ENCODE peak calls at places on chromosomes 3 and 15, in five cellular contexts. Q, G, I, C and E are unnamed samples.

GRCh38 chr3:9352917-9353823 is 9.7 kb upstream of the THUMPD3 start:
- DNase-seq in Q (peak), G (peak), I (peak), C (peak), E (peak)

GRCh38 chr3:20083253-20083652 is 43.0 kb downstream of the KAT2B start:
- DNase-seq in Q (no peak), G (no peak), I (no peak), C (no peak), E (no peak)

GRCh38 chr15:64653757-64654156 is 121.6 kb downstream of the RBPMS2 start:
- DNase-seq in Q (peak), G (peak), I (no peak), C (peak), E (no peak)

GRCh38 chr3:110101361-110101760 is 764.0 kb upstream of the DPPA4 start:
- DNase-seq in Q (peak), G (no peak), I (no peak), C (peak), E (no peak)

GRCh38 chr3:57646723-57647122 is 46.2 kb downstream of the DENND6A start:
- DNase-seq in Q (peak), G (peak), I (no peak), C (peak), E (peak)

GRCh38 chr3:171878441-171879225 is 35.5 kb downstream of the TMEM212 start:
- DNase-seq in Q (peak), G (peak), I (no peak), C (peak), E (no peak)

GRCh38 chr15:71072423-71072822 is 42.8 kb upstream of the THSD4 start:
- DNase-seq in Q (no peak), G (no peak), I (no peak), C (no peak), E (no peak)

GRCh38 chr3:116059421-116060096 is 385.7 kb downstream of the LSAMP start:
- DNase-seq in Q (peak), G (peak), I (no peak), C (peak), E (peak)

GRCh38 chr3:16199769-16200168 is 25.3 kb downstream of the GALNT15 start:
- DNase-seq in Q (no peak), G (no peak), I (no peak), C (no peak), E (no peak)

GRCh38 chr3:114176890-114177289 is 2.0 kb downstream of the DRD3 start:
- DNase-seq in Q (no peak), G (no peak), I (no peak), C (no peak), E (no peak)

GRCh38 chr15:85036716-85037115 is 55.1 kb downstream of the PDE8A start:
- DNase-seq in Q (no peak), G (no peak), I (no peak), C (no peak), E (no peak)

GRCh38 chr3:30770387-30770786 is 124.1 kb downstream of the GADL1 start:
- DNase-seq in Q (peak), G (peak), I (no peak), C (peak), E (peak)

GRCh38 chr3:13785351-13785750 is 94.5 kb downstream of the WNT7A start:
- DNase-seq in Q (no peak), G (no peak), I (no peak), C (no peak), E (no peak)

GRCh38 chr3:28799084-28799483 is 450.5 kb upstream of the AZI2 start:
- DNase-seq in Q (peak), G (peak), I (no peak), C (peak), E (no peak)

GRCh38 chr3:13002398-13003124 is 70.7 kb downstream of the IQSEC1 start:
- DNase-seq in Q (no peak), G (no peak), I (no peak), C (no peak), E (no peak)

GRCh38 chr15:75577401-75578205 is 1.5 kb downstream of the PTPN9 start:
- DNase-seq in Q (peak), G (no peak), I (no peak), C (peak), E (no peak)

GRCh38 chr15:93102211-93102610 is 13.2 kb upstream of the RGMA start:
- DNase-seq in Q (no peak), G (no peak), I (no peak), C (no peak), E (no peak)

GRCh38 chr3:39178553-39178952 is 13.8 kb downstream of the XIRP1 start:
- DNase-seq in Q (peak), G (peak), I (no peak), C (peak), E (no peak)

GRCh38 chr3:12545473-12545791 is at the start of gene MKRN2OS:
- DNase-seq in Q (peak), G (peak), I (no peak), C (no peak), E (no peak)

GRCh38 chr3:47070770-47071169 is 91.3 kb downstream of the NBEAL2 start:
- DNase-seq in Q (no peak), G (no peak), I (no peak), C (no peak), E (no peak)

GRCh38 chr15:67085818-67086649 is 20.6 kb downstream of the SMAD3 start:
- DNase-seq in Q (peak), G (peak), I (no peak), C (peak), E (no peak)

GRCh38 chr15:77676569-77677375 is 44.1 kb upstream of the LINGO1 start:
- DNase-seq in Q (no peak), G (no peak), I (no peak), C (no peak), E (no peak)

GRCh38 chr15:68820205-68820588 is 498 bp downstream of the ANP32A start:
- DNase-seq in Q (no peak), G (peak), I (peak), C (peak), E (peak)

GRCh38 chr3:63519426-63519825 is 133.0 kb upstream of the SNTN start:
- DNase-seq in Q (peak), G (peak), I (no peak), C (peak), E (peak)

GRCh38 chr15:99635794-99636193 is 70.0 kb downstream of the MEF2A start:
- DNase-seq in Q (no peak), G (no peak), I (no peak), C (no peak), E (no peak)

GRCh38 chr15:90400005-90400758 is 12.1 kb downstream of the IQGAP1 start:
- DNase-seq in Q (no peak), G (no peak), I (no peak), C (no peak), E (no peak)

GRCh38 chr3:133821767-133822638 is 16.4 kb downstream of the SRPRB start:
- DNase-seq in Q (peak), G (peak), I (no peak), C (peak), E (peak)

GRCh38 chr3:69201658-69202057 is 79.3 kb upstream of the LMOD3 start:
- DNase-seq in Q (no peak), G (no peak), I (no peak), C (no peak), E (no peak)

DNA sequence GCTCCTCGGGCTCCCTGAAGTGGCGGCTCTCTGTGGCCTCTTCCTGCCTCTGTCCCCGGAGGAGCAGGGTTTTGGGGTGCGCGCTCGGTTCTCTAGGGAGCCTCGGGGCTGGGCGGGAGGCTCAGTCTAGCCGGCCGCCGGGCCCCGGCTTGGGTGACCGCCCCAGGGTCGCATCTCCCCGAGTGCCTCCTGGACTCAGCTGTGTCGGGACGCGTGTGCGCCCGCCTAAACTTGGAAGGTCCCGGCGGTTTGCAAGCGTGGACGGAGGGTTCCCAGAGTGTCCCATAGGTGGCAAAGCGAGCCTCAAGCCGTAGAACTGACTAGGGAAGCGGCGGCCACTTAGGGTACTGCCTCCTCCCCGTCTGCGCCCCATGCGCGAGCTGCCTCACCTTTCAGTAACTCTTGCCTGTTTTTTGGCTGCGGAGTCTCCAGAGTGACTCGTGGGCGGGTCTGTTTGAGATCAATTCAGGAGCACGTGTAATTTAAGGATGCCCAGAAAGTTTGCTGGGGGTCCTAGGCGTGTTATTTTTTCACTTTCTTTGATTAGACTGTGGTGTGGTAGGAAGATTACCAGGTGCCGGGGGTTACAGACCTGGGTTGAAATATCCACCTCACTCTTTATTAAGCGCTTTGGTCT is 690 bp downstream of the ACTL6A start:
- DNase-seq in Q (peak), G (peak), I (peak), C (peak), E (peak)
- TF ChIP-seq CTCF in Q (peak), G (peak), I (no peak), C (peak), E (peak)

GRCh38 chr3:186614597-186615483 is 2.0 kb downstream of the AHSG start:
- DNase-seq in Q (peak), G (peak), I (peak), C (peak), E (peak)

GRCh38 chr3:186618318-186618938 is 5.6 kb downstream of the AHSG start:
- DNase-seq in Q (no peak), G (no peak), I (no peak), C (no peak), E (no peak)

GRCh38 chr3:186619787-186620212 is 6.9 kb downstream of the AHSG start:
- DNase-seq in Q (no peak), G (no peak), I (no peak), C (no peak), E (no peak)

GRCh38 chr3:186616299-186616617 is 3.4 kb downstream of the AHSG start:
- DNase-seq in Q (no peak), G (no peak), I (no peak), C (no peak), E (no peak)

GRCh38 chr3:186617038-186617934 is 4.4 kb downstream of the AHSG start:
- DNase-seq in Q (peak), G (peak), I (peak), C (peak), E (peak)
- TF ChIP-seq CTCF in Q (peak), G (peak), I (peak), C (peak), E (peak)

DNA sequence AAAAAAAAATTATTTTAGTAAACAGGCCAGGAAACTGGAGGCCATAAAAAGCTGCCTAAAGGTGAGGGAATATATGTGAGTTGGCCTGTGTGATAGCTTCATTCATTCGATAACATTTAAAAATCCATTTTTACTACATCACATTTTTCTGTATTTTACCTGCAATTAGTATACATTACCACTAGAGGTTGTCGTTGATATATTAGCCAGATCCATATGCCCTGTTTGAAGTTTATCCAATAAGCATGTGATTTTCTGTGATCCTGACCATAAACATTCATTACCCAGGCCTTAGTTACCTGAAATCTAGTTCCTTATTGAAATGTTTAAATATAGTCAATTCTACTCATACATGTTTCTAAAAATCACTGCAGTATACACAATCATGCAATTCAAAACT is 71.4 kb downstream of the ARNT2 start:
- DNase-seq in Q (no peak), G (no peak), I (no peak), C (no peak), E (no peak)
- TF ChIP-seq CTCF in Q (no peak), G (peak), I (no peak), C (peak), E (peak)

GRCh38 chr15:79194386-79194785 is 88.1 kb upstream of the ANKRD34C start:
- DNase-seq in Q (no peak), G (no peak), I (no peak), C (no peak), E (no peak)

GRCh38 chr15:79197285-79197684 is 85.2 kb upstream of the ANKRD34C start:
- DNase-seq in Q (no peak), G (no peak), I (no peak), C (no peak), E (no peak)

GRCh38 chr15:79195239-79195638 is 87.3 kb upstream of the ANKRD34C start:
- DNase-seq in Q (no peak), G (no peak), I (no peak), C (no peak), E (no peak)

GRCh38 chr15:79193157-79193948 is 89.2 kb upstream of the ANKRD34C start:
- DNase-seq in Q (no peak), G (no peak), I (no peak), C (no peak), E (no peak)

DNA sequence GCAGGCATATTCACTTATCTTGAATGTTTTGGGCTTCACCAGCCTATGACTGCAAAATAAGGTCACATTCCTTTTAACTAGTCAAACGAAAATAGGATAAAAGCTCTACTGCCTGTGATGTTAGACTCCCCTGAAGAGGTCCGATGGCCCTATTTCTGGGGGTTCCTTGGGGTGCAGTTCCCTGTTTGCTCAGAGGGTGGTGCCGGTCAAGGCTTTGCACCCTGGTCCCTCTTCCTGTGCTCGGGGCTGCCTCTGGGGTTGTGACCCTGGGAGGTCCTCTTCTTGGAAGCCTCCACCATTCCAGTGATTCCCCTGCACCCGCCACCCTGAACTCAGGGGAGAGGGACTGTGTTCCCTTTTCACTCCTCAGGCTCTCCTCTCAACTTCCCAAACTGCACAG is 86.7 kb upstream of the ANKRD34C start:
- DNase-seq in Q (no peak), G (no peak), I (no peak), C (no peak), E (no peak)
- TF ChIP-seq CTCF in Q (no peak), G (no peak), I (no peak), C (peak), E (peak)

DNA sequence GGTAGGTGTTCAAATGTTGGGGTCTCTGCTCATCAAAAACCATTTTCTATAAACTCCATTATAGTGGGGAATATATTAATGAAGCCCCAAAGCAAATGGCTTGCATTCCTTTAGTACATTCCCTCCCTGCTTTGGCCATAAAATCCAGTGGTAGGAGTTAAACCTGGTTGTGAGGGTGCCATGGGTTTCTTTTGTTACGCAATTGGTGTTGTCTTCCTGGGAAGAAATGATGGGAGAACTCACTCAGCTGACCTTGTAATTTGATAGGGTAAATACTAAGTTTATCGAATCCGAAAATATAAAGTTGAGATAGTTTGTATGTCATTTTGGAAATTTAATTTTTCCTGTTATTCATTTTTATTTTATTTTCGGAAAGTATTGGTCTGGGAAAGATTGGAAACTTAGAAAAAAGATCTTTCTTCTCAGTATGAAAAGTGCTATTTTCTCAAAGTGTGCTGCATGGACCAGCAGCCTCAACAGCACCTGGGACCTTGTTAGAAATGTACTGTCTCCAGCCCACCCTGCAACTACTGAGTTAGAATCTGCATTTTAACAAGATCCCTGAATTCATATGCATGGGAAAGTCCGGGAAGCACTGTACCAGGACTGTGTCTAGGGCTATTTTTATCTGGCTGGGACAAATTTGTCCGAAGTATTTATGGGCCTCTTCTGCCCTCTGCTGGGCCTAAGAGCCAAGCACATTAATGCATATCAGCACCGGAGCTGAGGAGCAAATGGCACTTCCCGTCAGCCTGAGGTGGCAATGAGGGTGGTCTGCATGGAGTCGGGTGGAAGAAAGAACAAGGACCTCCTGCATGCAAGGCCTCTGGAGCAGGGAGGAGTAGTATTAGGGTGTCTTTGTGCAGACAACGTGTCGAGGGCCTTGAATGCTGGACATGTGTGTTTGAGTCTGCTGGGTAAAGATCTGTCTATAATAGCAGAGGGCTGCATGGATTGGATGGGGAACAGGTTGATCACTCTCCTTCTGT is 54.7 kb downstream of the FAM81A start:
- DNase-seq in Q (peak), G (peak), I (peak), C (peak), E (peak)
- TF ChIP-seq CTCF in Q (peak), G (peak), I (peak), C (peak), E (peak)

GRCh38 chr3:183158113-183158512 is 4.4 kb downstream of the LAMP3 start:
- DNase-seq in Q (no peak), G (no peak), I (no peak), C (no peak), E (no peak)

GRCh38 chr3:183160616-183161015 is 1.9 kb downstream of the LAMP3 start:
- DNase-seq in Q (no peak), G (no peak), I (no peak), C (no peak), E (no peak)

GRCh38 chr3:183161552-183162345 is 785 bp downstream of the LAMP3 start:
- DNase-seq in Q (no peak), G (no peak), I (peak), C (no peak), E (no peak)

GRCh38 chr3:183158552-183159006 is 4.0 kb downstream of the LAMP3 start:
- DNase-seq in Q (peak), G (peak), I (no peak), C (peak), E (peak)

GRCh38 chr3:183159319-183159718 is 3.2 kb downstream of the LAMP3 start:
- DNase-seq in Q (no peak), G (no peak), I (no peak), C (no peak), E (no peak)
- TF ChIP-seq CTCF in Q (no peak), G (peak), I (no peak), C (peak), E (peak)

GRCh38 chr15:73711526-73711925 is 27.3 kb downstream of the CD276 start:
- DNase-seq in Q (no peak), G (no peak), I (no peak), C (no peak), E (no peak)

GRCh38 chr15:73714695-73715301 is 30.6 kb downstream of the CD276 start:
- DNase-seq in Q (no peak), G (no peak), I (no peak), C (no peak), E (no peak)

GRCh38 chr15:73709671-73710070 is 25.5 kb downstream of the CD276 start:
- DNase-seq in Q (no peak), G (no peak), I (no peak), C (no peak), E (no peak)

GRCh38 chr15:73710321-73710720 is 26.1 kb downstream of the CD276 start:
- DNase-seq in Q (no peak), G (no peak), I (no peak), C (no peak), E (no peak)

DNA sequence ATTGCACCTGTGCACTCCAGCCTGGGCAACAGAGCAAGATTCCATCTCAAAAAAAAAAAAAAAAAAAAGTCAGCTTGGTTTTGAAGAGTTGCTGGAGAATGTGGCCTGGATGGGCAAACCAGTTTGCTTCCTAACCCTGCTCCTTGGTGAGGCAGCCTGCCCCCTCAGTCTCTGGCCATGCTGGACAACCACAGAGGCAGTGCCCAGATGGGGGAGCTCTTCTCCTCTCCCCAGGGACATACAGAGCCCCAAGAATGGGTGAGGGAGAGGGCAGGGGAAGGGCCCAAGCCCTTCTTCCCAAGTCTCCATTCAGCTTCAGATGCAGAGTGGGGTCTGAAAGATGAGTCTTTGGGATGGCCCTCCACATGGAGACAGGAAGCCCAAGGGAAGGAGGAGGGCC is 27.9 kb downstream of the CD276 start:
- DNase-seq in Q (no peak), G (no peak), I (no peak), C (no peak), E (no peak)
- TF ChIP-seq CTCF in Q (no peak), G (no peak), I (no peak), C (peak), E (peak)